ENCODE peak calls at places on chromosome 3, in five cellular contexts. One of them, this sample, is unnamed.

GRCh38 chr3:53614307-53614706 is 119.9 kb downstream of the CACNA1D start:
- ATAC-seq in natural killer cell treated with Interleukin-12 subunit alpha and Interleukin-12 subunit beta and Interleukin-15 and Interleukin-18, amount 100 ng/mL, for 72 hours: no peak
- ATAC-seq in right cardiac atrium: no peak
- ATAC-seq in body of pancreas: no peak
- ATAC-seq in K562: no peak
- ATAC-seq in this sample: no peak

GRCh38 chr3:112638327-112639020 is 2.5 kb downstream of the CCDC80 start:
- ATAC-seq in K562: no peak
- ATAC-seq in body of pancreas: no peak
- ATAC-seq in natural killer cell treated with Interleukin-12 subunit alpha and Interleukin-12 subunit beta and Interleukin-15 and Interleukin-18, amount 100 ng/mL, for 72 hours: no peak
- ATAC-seq in right cardiac atrium: peak
- ATAC-seq in this sample: no peak

GRCh38 chr3:32487781-32488526 is 14.7 kb downstream of the CMTM6 start:
- ATAC-seq in natural killer cell treated with Interleukin-12 subunit alpha and Interleukin-12 subunit beta and Interleukin-15 and Interleukin-18, amount 100 ng/mL, for 72 hours: no peak
- ATAC-seq in right cardiac atrium: no peak
- ATAC-seq in K562: no peak
- ATAC-seq in body of pancreas: no peak
- ATAC-seq in this sample: no peak

GRCh38 chr3:124513610-124513997 is 216.6 kb upstream of the UMPS start:
- ATAC-seq in natural killer cell treated with Interleukin-12 subunit alpha and Interleukin-12 subunit beta and Interleukin-15 and Interleukin-18, amount 100 ng/mL, for 72 hours: no peak
- ATAC-seq in body of pancreas: no peak
- ATAC-seq in right cardiac atrium: no peak
- ATAC-seq in K562: no peak
- ATAC-seq in this sample: no peak

GRCh38 chr3:189186093-189186492 is 14.3 kb downstream of the TPRG1 start:
- ATAC-seq in body of pancreas: peak
- ATAC-seq in K562: no peak
- ATAC-seq in natural killer cell treated with Interleukin-12 subunit alpha and Interleukin-12 subunit beta and Interleukin-15 and Interleukin-18, amount 100 ng/mL, for 72 hours: no peak
- ATAC-seq in right cardiac atrium: peak
- ATAC-seq in this sample: peak

GRCh38 chr3:22982981-22983582 is 220.0 kb upstream of the UBE2E2 start:
- ATAC-seq in K562: no peak
- ATAC-seq in body of pancreas: no peak
- ATAC-seq in natural killer cell treated with Interleukin-12 subunit alpha and Interleukin-12 subunit beta and Interleukin-15 and Interleukin-18, amount 100 ng/mL, for 72 hours: no peak
- ATAC-seq in right cardiac atrium: peak
- ATAC-seq in this sample: no peak

GRCh38 chr3:40523781-40524180 is 979 bp upstream of the ZNF621 start:
- ATAC-seq in K562: no peak
- ATAC-seq in right cardiac atrium: peak
- ATAC-seq in natural killer cell treated with Interleukin-12 subunit alpha and Interleukin-12 subunit beta and Interleukin-15 and Interleukin-18, amount 100 ng/mL, for 72 hours: no peak
- ATAC-seq in body of pancreas: no peak
- ATAC-seq in this sample: no peak

GRCh38 chr3:168096210-168096795 is 579 bp upstream of the GOLIM4 start:
- ATAC-seq in body of pancreas: peak
- ATAC-seq in K562: peak
- ATAC-seq in natural killer cell treated with Interleukin-12 subunit alpha and Interleukin-12 subunit beta and Interleukin-15 and Interleukin-18, amount 100 ng/mL, for 72 hours: peak
- ATAC-seq in right cardiac atrium: peak
- ATAC-seq in this sample: peak

GRCh38 chr3:150495563-150496168 is 50.6 kb downstream of the SERP1 start:
- ATAC-seq in right cardiac atrium: no peak
- ATAC-seq in body of pancreas: no peak
- ATAC-seq in K562: peak
- ATAC-seq in natural killer cell treated with Interleukin-12 subunit alpha and Interleukin-12 subunit beta and Interleukin-15 and Interleukin-18, amount 100 ng/mL, for 72 hours: no peak
- ATAC-seq in this sample: no peak

GRCh38 chr3:49020335-49021212 is 1.3 kb upstream of the NDUFAF3 start:
- ATAC-seq in K562: peak
- ATAC-seq in right cardiac atrium: peak
- ATAC-seq in body of pancreas: peak
- ATAC-seq in natural killer cell treated with Interleukin-12 subunit alpha and Interleukin-12 subunit beta and Interleukin-15 and Interleukin-18, amount 100 ng/mL, for 72 hours: no peak
- ATAC-seq in this sample: no peak

GRCh38 chr3:69087030-69087791 is 2.5 kb downstream of the ARL6IP5 start:
- ATAC-seq in right cardiac atrium: no peak
- ATAC-seq in natural killer cell treated with Interleukin-12 subunit alpha and Interleukin-12 subunit beta and Interleukin-15 and Interleukin-18, amount 100 ng/mL, for 72 hours: no peak
- ATAC-seq in K562: no peak
- ATAC-seq in body of pancreas: no peak
- ATAC-seq in this sample: no peak

GRCh38 chr3:111047053-111047452 is 24.6 kb upstream of the NECTIN3 start:
- ATAC-seq in body of pancreas: no peak
- ATAC-seq in right cardiac atrium: no peak
- ATAC-seq in K562: no peak
- ATAC-seq in natural killer cell treated with Interleukin-12 subunit alpha and Interleukin-12 subunit beta and Interleukin-15 and Interleukin-18, amount 100 ng/mL, for 72 hours: no peak
- ATAC-seq in this sample: no peak

GRCh38 chr3:152243301-152243711 is 25.4 kb upstream of the MBNL1 start:
- ATAC-seq in K562: peak
- ATAC-seq in natural killer cell treated with Interleukin-12 subunit alpha and Interleukin-12 subunit beta and Interleukin-15 and Interleukin-18, amount 100 ng/mL, for 72 hours: peak
- ATAC-seq in right cardiac atrium: no peak
- ATAC-seq in body of pancreas: no peak
- ATAC-seq in this sample: no peak

GRCh38 chr3:11195201-11195600 is 40.9 kb downstream of the HRH1 start:
- ATAC-seq in body of pancreas: no peak
- ATAC-seq in natural killer cell treated with Interleukin-12 subunit alpha and Interleukin-12 subunit beta and Interleukin-15 and Interleukin-18, amount 100 ng/mL, for 72 hours: no peak
- ATAC-seq in right cardiac atrium: no peak
- ATAC-seq in K562: no peak
- ATAC-seq in this sample: no peak

GRCh38 chr3:142218703-142219102 is 6.7 kb downstream of the GK5 start:
- ATAC-seq in K562: no peak
- ATAC-seq in natural killer cell treated with Interleukin-12 subunit alpha and Interleukin-12 subunit beta and Interleukin-15 and Interleukin-18, amount 100 ng/mL, for 72 hours: no peak
- ATAC-seq in right cardiac atrium: no peak
- ATAC-seq in body of pancreas: no peak
- ATAC-seq in this sample: no peak

GRCh38 chr3:15520804-15521572 is 518 bp downstream of the COLQ start:
- ATAC-seq in right cardiac atrium: no peak
- ATAC-seq in natural killer cell treated with Interleukin-12 subunit alpha and Interleukin-12 subunit beta and Interleukin-15 and Interleukin-18, amount 100 ng/mL, for 72 hours: peak
- ATAC-seq in K562: no peak
- ATAC-seq in body of pancreas: no peak
- ATAC-seq in this sample: no peak

GRCh38 chr3:152402698-152403456 is 134.1 kb downstream of the MBNL1 start:
- ATAC-seq in natural killer cell treated with Interleukin-12 subunit alpha and Interleukin-12 subunit beta and Interleukin-15 and Interleukin-18, amount 100 ng/mL, for 72 hours: peak
- ATAC-seq in right cardiac atrium: no peak
- ATAC-seq in K562: peak
- ATAC-seq in body of pancreas: no peak
- ATAC-seq in this sample: no peak